ENCODE peak calls at places on chromosomes 11 and 22, in eight cellular contexts. X is nephron progenitor cell, Q is SW480, U is NCI-H2081, V is DMS153, J is NCI-H345, S is HS-27A, D is sigmoid colon. A is an unnamed sample.

GRCh38 chr11:3157381-3158130 is 7.6 kb downstream of the OSBPL5 start:
- DNase-seq in X (peak), Q (peak), U (no peak), V (no peak), J (no peak), S (no peak), D (peak), A (no peak)

GRCh38 chr11:6431861-6432260 is 8.9 kb downstream of the HPX start:
- DNase-seq in X (no peak), Q (peak), U (no peak), V (no peak), J (no peak), S (peak), D (no peak), A (no peak)

GRCh38 chr11:73652046-73652730 is 5.8 kb downstream of the PLEKHB1 start:
- DNase-seq in X (peak), Q (peak), U (no peak), V (no peak), J (no peak), S (no peak), D (peak), A (no peak)

GRCh38 chr22:38964989-38965388 is 7.6 kb downstream of the APOBEC3A start:
- DNase-seq in X (no peak), Q (no peak), U (no peak), V (no peak), J (no peak), S (no peak), D (no peak), A (no peak)

GRCh38 chr11:44848203-44848962 is 102.3 kb downstream of the TP53I11 start:
- DNase-seq in X (no peak), Q (no peak), U (no peak), V (no peak), J (no peak), S (no peak), D (no peak), A (no peak)

GRCh38 chr22:42933783-42934144 is 76.7 kb upstream of the ARFGAP3 start:
- DNase-seq in X (no peak), Q (no peak), U (no peak), V (no peak), J (no peak), S (peak), D (no peak), A (no peak)

GRCh38 chr22:39264344-39265116 is 19.7 kb upstream of the PDGFB start:
- DNase-seq in X (no peak), Q (no peak), U (no peak), V (no peak), J (no peak), S (no peak), D (peak), A (no peak)

GRCh38 chr11:35282226-35282882 is 137.0 kb downstream of the SLC1A2 start:
- DNase-seq in X (no peak), Q (no peak), U (no peak), V (no peak), J (no peak), S (no peak), D (no peak), A (no peak)

GRCh38 chr22:31561238-31561887 is 65.0 kb downstream of the SFI1 start:
- DNase-seq in X (peak), Q (peak), U (peak), V (peak), J (peak), S (no peak), D (peak), A (peak)

GRCh38 chr11:34342008-34342533 is 15.7 kb downstream of the ABTB2 start:
- DNase-seq in X (no peak), Q (no peak), U (no peak), V (no peak), J (no peak), S (no peak), D (peak), A (no peak)

A was measured in GM06990.